ENCODE peak calls at places on chromosomes 4 and X, in four cellular contexts. E is dorsolateral prefrontal cortex; Z is ovary; H is CD8-positive, alpha-beta T cell. I is an unnamed sample.

GRCh38 chr4:17038510-17039176 is 140.2 kb upstream of the LDB2 start:
- DNase-seq in E (no peak), Z (no peak), H (no peak), I (no peak)

GRCh38 chr4:107658400-107659326 is 61.4 kb downstream of the PAPSS1 start:
- DNase-seq in E (no peak), Z (no peak), H (no peak), I (no peak)

GRCh38 chr4:21790437-21791029 is 158.0 kb downstream of the KCNIP4 start:
- DNase-seq in E (no peak), Z (no peak), H (no peak), I (no peak)

GRCh38 chrX:21276736-21277433 is 97.3 kb upstream of the CNKSR2 start:
- DNase-seq in E (no peak), Z (no peak), H (no peak), I (peak; percentile 10)

GRCh38 chrX:102930990-102931756 is 5.9 kb upstream of the RAB40AL start:
- DNase-seq in E (no peak), Z (no peak), H (no peak), I (no peak)

GRCh38 chr4:121668368-121669162 is 28.2 kb downstream of the ANXA5 start:
- DNase-seq in E (no peak), Z (no peak), H (no peak), I (no peak)

GRCh38 chr4:141807073-141807472 is 170.7 kb downstream of the IL15 start:
- DNase-seq in E (no peak), Z (no peak), H (no peak), I (no peak)

GRCh38 chr4:41751325-41752061 is 3.0 kb upstream of the PHOX2B start:
- DNase-seq in E (no peak), Z (no peak), H (no peak), I (no peak)

GRCh38 chr4:173176010-173176409 is 7.4 kb downstream of the GALNT7 start:
- DNase-seq in E (no peak), Z (no peak), H (no peak), I (no peak)

GRCh38 chr4:38805530-38806145 is 1.0 kb upstream of the TLR1 start:
- DNase-seq in E (no peak), Z (no peak), H (no peak), I (no peak)

GRCh38 chr4:4711902-4712301 is 147.6 kb upstream of the MSX1 start:
- DNase-seq in E (no peak), Z (no peak), H (no peak), I (no peak)

GRCh38 chr4:41796545-41797210 is 48.2 kb upstream of the PHOX2B start:
- DNase-seq in E (no peak), Z (no peak), H (no peak), I (no peak)

GRCh38 chr4:51894246-51894645 is 51.3 kb downstream of the DCUN1D4 start:
- DNase-seq in E (no peak), Z (no peak), H (no peak), I (no peak)

GRCh38 chrX:106415276-106415895 is 196.4 kb upstream of the RADX start:
- DNase-seq in E (no peak), Z (no peak), H (no peak), I (no peak)

GRCh38 chrX:79530310-79531108 is 163.4 kb upstream of the ITM2A start:
- DNase-seq in E (no peak), Z (no peak), H (no peak), I (no peak)

DNA sequence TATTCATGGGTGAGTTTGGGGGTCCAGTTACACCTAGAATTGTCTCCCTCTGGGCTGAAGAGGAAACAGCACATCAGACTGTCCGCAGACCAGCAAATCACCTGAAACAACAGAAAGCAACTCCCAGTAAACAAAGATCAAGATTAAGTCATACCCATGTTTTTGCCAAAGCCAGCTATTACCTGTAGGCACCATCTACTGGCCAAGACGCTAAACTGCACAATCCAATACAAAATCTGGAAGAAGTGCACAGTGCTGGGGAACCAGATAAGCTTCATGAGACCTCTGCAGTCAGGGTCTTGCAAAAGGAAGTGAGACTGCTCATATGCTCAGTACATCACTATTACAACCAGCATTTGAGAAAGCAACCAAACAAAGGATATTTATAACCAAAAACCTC is 157.5 kb upstream of the ITM2A start:
- DNase-seq in E (no peak), Z (no peak), H (no peak), I (no peak)
- TF ChIP-seq CTCF in E (no peak), Z (no peak), H (no peak), I (no peak)

GRCh38 chr4:98573791-98574190 is 84.6 kb downstream of the TSPAN5 start:
- DNase-seq in E (no peak), Z (no peak), H (no peak), I (no peak)

GRCh38 chr4:98572697-98573096 is 85.7 kb downstream of the TSPAN5 start:
- DNase-seq in E (no peak), Z (no peak), H (no peak), I (no peak)

GRCh38 chr4:98570160-98570797 is 88.1 kb downstream of the TSPAN5 start:
- DNase-seq in E (no peak), Z (no peak), H (no peak), I (no peak)

GRCh38 chr4:98568896-98569663 is 89.3 kb downstream of the TSPAN5 start:
- DNase-seq in E (no peak), Z (no peak), H (no peak), I (no peak)

DNA sequence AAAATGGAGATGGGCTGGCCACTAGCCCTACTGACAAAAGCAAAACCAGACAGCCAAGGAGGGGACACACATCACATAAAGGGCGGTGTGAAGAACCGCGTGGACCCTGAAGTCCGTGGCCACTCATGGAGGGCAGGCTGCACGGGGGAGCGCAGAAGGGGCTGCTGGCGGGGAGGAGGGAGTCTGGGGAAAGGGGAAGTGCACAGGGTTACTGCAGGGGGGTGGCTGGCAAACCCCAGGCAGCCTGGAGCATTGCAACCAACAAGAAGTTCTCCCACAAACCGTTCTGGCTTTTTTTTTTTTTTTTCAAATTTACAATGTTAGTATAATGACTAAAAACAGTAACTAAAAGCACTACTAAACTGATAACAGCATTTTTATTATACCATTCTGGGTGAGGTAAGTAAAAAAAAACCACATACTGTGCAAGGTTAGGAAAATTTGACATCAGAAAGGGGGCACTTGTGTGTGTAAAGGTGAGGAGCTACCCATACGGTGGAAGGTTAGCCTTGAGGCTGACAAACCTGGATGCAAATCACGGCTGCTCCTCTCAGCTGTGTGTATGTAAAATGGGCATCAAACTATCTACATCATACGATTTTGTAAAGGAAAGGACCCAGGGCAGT is 87.1 kb downstream of the TSPAN5 start:
- DNase-seq in E (no peak), Z (no peak), H (no peak), I (no peak)
- H3K27ac ChIP-seq in E (peak overlapping the region; percentile 51), Z (no peak overlapping the region), H (no peak overlapping the region), I (no peak overlapping the region)

GRCh38 chr4:2934813-2935761 is 28.1 kb downstream of the NOP14 start:
- DNase-seq in E (peak; percentile 87), Z (peak; percentile 99), H (peak; percentile 96), I (peak; percentile 98)
- TF ChIP-seq CTCF in E (no peak), Z (no peak), H (no peak), I (no peak)

GRCh38 chr4:75003979-75004378 is 71.1 kb downstream of the PARM1 start:
- DNase-seq in E (no peak), Z (no peak), H (no peak), I (no peak)
- H3K27ac ChIP-seq in E (no peak overlapping the region), Z (no peak overlapping the region), H (no peak overlapping the region), I (no peak overlapping the region)

GRCh38 chr4:654526-654845 is 19.6 kb downstream of the ATP5ME start:
- DNase-seq in E (no peak), Z (no peak), H (no peak), I (no peak)
- TF ChIP-seq CTCF in E (no peak), Z (no peak), H (no peak), I (no peak)